ENCODE peak calls at places on chromosome 11, in four cellular contexts. T is tibial artery; I is CD4-positive, alpha-beta memory T cell; M is neuronal stem cell. Y is an unnamed sample.

GRCh38 chr11:70669871-70670683 is 271.7 kb downstream of the CTTN start:
- DNase-seq in I (no peak), M (no peak), T (no peak), Y (no peak)

GRCh38 chr11:120657306-120658070 is 145.9 kb downstream of the GRIK4 start:
- DNase-seq in T (no peak), I (no peak), M (no peak), Y (no peak)

GRCh38 chr11:10674991-10675440 is 18.5 kb downstream of the IRAG1 start:
- DNase-seq in I (no peak), M (no peak), T (peak; percentile 93), Y (no peak)

GRCh38 chr11:8338138-8338537 is 74.5 kb upstream of the LMO1 start:
- DNase-seq in T (no peak), M (no peak), I (no peak), Y (peak; percentile 73)

GRCh38 chr11:104256525-104256924 is 92.6 kb upstream of the PDGFD start:
- DNase-seq in M (no peak), I (no peak), T (no peak), Y (no peak)

GRCh38 chr11:36009469-36009868 is 65.6 kb downstream of the LDLRAD3 start:
- DNase-seq in M (no peak), T (no peak), I (no peak), Y (no peak)

GRCh38 chr11:85809881-85810280 is 1.1 kb downstream of the SYTL2 start:
- DNase-seq in M (no peak), T (peak; percentile 69), I (peak; percentile 21), Y (peak; percentile 44)

GRCh38 chr11:45092901-45093760 is 53.3 kb upstream of the PRDM11 start:
- DNase-seq in I (no peak), T (no peak), M (no peak), Y (peak; percentile 10)

GRCh38 chr11:125263268-125263790 is 98.8 kb downstream of the PKNOX2 start:
- DNase-seq in I (no peak), T (peak; percentile 71), M (peak; percentile 94), Y (no peak)

GRCh38 chr11:121590772-121591404 is 138.1 kb upstream of the SORL1-AS1 start:
- DNase-seq in M (no peak), T (no peak), I (no peak), Y (no peak)

GRCh38 chr11:101264303-101264702 is 134.7 kb upstream of the PGR start:
- DNase-seq in M (no peak), I (no peak), T (no peak), Y (no peak)

GRCh38 chr11:6693342-6694228 is 10.4 kb upstream of the MRPL17 start:
- DNase-seq in T (no peak), M (no peak), I (peak; percentile 57), Y (no peak)

GRCh38 chr11:91912322-91912721 is 312.3 kb upstream of the FAT3 start:
- DNase-seq in I (no peak), M (no peak), T (no peak), Y (no peak)

GRCh38 chr11:702731-703461 is 3.1 kb upstream of the EPS8L2 start:
- DNase-seq in M (no peak), I (no peak), T (peak; percentile 81), Y (no peak)

GRCh38 chr11:122038543-122038942 is 77.5 kb downstream of the BLID start:
- DNase-seq in I (no peak), M (peak; percentile 21), T (no peak), Y (no peak)

GRCh38 chr11:33598426-33599069 is 102.1 kb downstream of the C11orf91 start:
- DNase-seq in T (no peak), M (peak; percentile 29), I (no peak), Y (no peak)

GRCh38 chr11:117875397-117876048 is 935 bp downstream of the FXYD6 start:
- DNase-seq in M (no peak), I (peak; percentile 29), T (no peak), Y (peak; percentile 20)
- H3K4me3 ChIP-seq in M (peak overlapping the region; percentile 81), I (no peak overlapping the region), T (peak overlapping the region; percentile 46), Y (peak overlapping the region; percentile 79)

GRCh38 chr11:34986883-34987525 is 70.6 kb downstream of the PDHX start:
- DNase-seq in T (no peak), I (no peak), M (no peak), Y (no peak)
- H3K27ac ChIP-seq in T (no peak overlapping the region), I (no peak overlapping the region), M (no peak overlapping the region), Y (no peak overlapping the region)

GRCh38 chr11:68750988-68751325 is 363 bp downstream of the TESMIN start:
- DNase-seq in I (no peak), M (no peak), T (no peak), Y (no peak)
- H3K4me3 ChIP-seq in I (no peak overlapping the region), M (no peak overlapping the region), T (peak overlapping the region; percentile 38), Y (no peak overlapping the region)

GRCh38 chr11:22371188-22371587 is 33.0 kb downstream of the SLC17A6 start:
- DNase-seq in T (no peak), M (peak; percentile 32), I (no peak), Y (no peak)
- H3K27ac ChIP-seq in T (no peak overlapping the region), M (peak overlapping the region; percentile 25), I (no peak overlapping the region), Y (no peak overlapping the region)

GRCh38 chr11:47498149-47498548 is 49.2 kb upstream of the RAPSN start:
- DNase-seq in M (no peak), I (no peak), T (no peak), Y (no peak)
- H3K4me3 ChIP-seq in M (no peak overlapping the region), I (no peak overlapping the region), T (no peak overlapping the region), Y (no peak overlapping the region)

Y was measured in WERI-Rb-1.